ENCODE peak calls at places on chromosomes 6 and 20, in nine cellular contexts. B, L, X, I, S, Q, D, G and Z are unnamed samples.

GRCh38 chr6:167449099-167449861 is 124.4 kb downstream of the TTLL2 start:
- DNase-seq in B (no peak), L (no peak), X (no peak), I (no peak), S (no peak), Q (no peak), D (no peak), G (no peak), Z (no peak)

GRCh38 chr20:2805682-2806350 is 5.4 kb upstream of the CPXM1 start:
- DNase-seq in B (no peak), L (no peak), X (peak; percentile 50), I (no peak), S (no peak), Q (no peak), D (no peak), G (no peak), Z (no peak)

GRCh38 chr6:168862346-168862980 is 391.2 kb downstream of the THBS2 start:
- DNase-seq in B (no peak), L (no peak), X (no peak), I (no peak), S (no peak), Q (no peak), D (no peak), G (no peak), Z (no peak)

GRCh38 chr6:111750753-111751684 is 122.2 kb downstream of the FYN start:
- DNase-seq in B (no peak), L (no peak), X (no peak), I (peak; percentile 46), S (no peak), Q (peak; percentile 83), D (no peak), G (no peak), Z (no peak)

GRCh38 chr6:97064578-97064977 is 140.1 kb downstream of the KLHL32 start:
- DNase-seq in B (no peak), L (no peak), X (no peak), I (no peak), S (no peak), Q (no peak), D (no peak), G (no peak), Z (no peak)

GRCh38 chr20:54431545-54431944 is 43.8 kb upstream of the DOK5 start:
- DNase-seq in B (no peak), L (no peak), X (no peak), I (no peak), S (no peak), Q (no peak), D (no peak), G (no peak), Z (no peak)

GRCh38 chr20:63702036-63702665 is 5.6 kb downstream of the ARFRP1 start:
- DNase-seq in B (no peak), L (no peak), X (peak; percentile 75), I (no peak), S (no peak), Q (no peak), D (peak; percentile 42), G (no peak), Z (peak; percentile 74)

GRCh38 chr6:39389372-39389767 is 66.9 kb upstream of the KCNK16 start:
- DNase-seq in B (no peak), L (no peak), X (no peak), I (no peak), S (no peak), Q (peak; percentile 5), D (no peak), G (no peak), Z (no peak)

GRCh38 chr6:32194825-32195651 is 2.6 kb upstream of the GPSM3 start:
- DNase-seq in B (peak; percentile 68), L (no peak), X (peak; percentile 39), I (no peak), S (peak; percentile 38), Q (peak; percentile 55), D (peak; percentile 76), G (no peak), Z (no peak)

GRCh38 chr6:12363651-12364381 is 73.7 kb downstream of the EDN1 start:
- DNase-seq in B (no peak), L (no peak), X (peak; percentile 86), I (peak; percentile 51), S (no peak), Q (no peak), D (no peak), G (no peak), Z (no peak)

GRCh38 chr20:58210398-58210747 is 18.1 kb downstream of the ANKRD60 start:
- DNase-seq in B (no peak), L (no peak), X (no peak), I (no peak), S (no peak), Q (no peak), D (no peak), G (no peak), Z (no peak)

GRCh38 chr20:17992847-17993508 is 24.2 kb downstream of the MGME1 start:
- DNase-seq in B (no peak), L (no peak), X (no peak), I (no peak), S (no peak), Q (no peak), D (no peak), G (no peak), Z (no peak)

GRCh38 chr6:149896491-149896890 is 1.4 kb downstream of the RAET1E start:
- DNase-seq in B (peak; percentile 44), L (no peak), X (no peak), I (no peak), S (no peak), Q (peak; percentile 40), D (no peak), G (no peak), Z (no peak)

GRCh38 chr6:132892929-132893771 is 78.8 kb downstream of the RPS12 start:
- DNase-seq in B (no peak), L (no peak), X (no peak), I (no peak), S (no peak), Q (no peak), D (no peak), G (no peak), Z (no peak)

GRCh38 chr6:151773382-151773781 is 34.1 kb upstream of the ESR1 start:
- DNase-seq in B (no peak), L (no peak), X (no peak), I (no peak), S (no peak), Q (no peak), D (no peak), G (no peak), Z (no peak)

GRCh38 chr6:36033935-36034334 is 6.3 kb downstream of the MAPK14 start:
- DNase-seq in B (peak; percentile 29), L (no peak), X (no peak), I (no peak), S (no peak), Q (no peak), D (no peak), G (no peak), Z (no peak)

GRCh38 chr6:10733151-10733715 is 10.4 kb downstream of the TMEM14C start:
- DNase-seq in B (no peak), L (no peak), X (no peak), I (no peak), S (no peak), Q (no peak), D (no peak), G (no peak), Z (no peak)

GRCh38 chr6:160221423-160221822 is 37.2 kb downstream of the SLC22A2 start:
- DNase-seq in B (no peak), L (no peak), X (no peak), I (no peak), S (peak; percentile 23), Q (no peak), D (no peak), G (no peak), Z (no peak)

DNA sequence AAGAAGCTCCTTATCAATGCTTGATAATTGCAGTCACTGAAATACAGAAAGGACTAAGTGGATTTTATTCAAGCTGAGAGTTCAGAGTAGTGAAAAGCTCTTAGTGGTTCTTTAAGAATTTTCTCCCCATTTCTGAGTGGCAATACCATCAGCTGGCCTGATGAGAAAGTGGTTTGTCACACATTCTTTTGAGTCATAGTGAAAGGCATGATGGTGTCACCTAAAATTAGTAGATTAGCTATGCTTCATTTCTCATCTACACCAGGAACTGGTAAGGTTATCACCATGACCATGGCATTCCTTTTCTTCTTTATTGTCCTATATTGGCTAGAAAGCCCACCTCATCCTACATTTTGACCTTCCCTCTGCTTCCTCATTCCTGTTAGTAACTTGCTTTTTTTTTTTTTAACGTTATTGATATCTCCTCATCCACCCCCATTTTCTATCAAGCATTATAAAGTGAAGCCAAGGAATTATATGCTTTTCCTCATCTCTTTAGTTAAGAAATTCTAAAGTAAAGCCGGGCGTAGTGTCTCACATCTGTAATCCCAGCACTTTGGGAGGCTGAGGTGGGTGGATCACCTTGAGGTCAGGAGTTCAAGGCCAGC is 67.4 kb upstream of the LOC128125822 start:
- DNase-seq in B (no peak), L (no peak), X (no peak), I (peak; percentile 76), S (no peak), Q (no peak), D (no peak), G (no peak), Z (no peak)
- TF ChIP-seq CTCF in B (no peak), L (no peak), X (no peak), I (no peak), S (no peak), Q (no peak), D (no peak), G (no peak), Z (no peak)

DNA sequence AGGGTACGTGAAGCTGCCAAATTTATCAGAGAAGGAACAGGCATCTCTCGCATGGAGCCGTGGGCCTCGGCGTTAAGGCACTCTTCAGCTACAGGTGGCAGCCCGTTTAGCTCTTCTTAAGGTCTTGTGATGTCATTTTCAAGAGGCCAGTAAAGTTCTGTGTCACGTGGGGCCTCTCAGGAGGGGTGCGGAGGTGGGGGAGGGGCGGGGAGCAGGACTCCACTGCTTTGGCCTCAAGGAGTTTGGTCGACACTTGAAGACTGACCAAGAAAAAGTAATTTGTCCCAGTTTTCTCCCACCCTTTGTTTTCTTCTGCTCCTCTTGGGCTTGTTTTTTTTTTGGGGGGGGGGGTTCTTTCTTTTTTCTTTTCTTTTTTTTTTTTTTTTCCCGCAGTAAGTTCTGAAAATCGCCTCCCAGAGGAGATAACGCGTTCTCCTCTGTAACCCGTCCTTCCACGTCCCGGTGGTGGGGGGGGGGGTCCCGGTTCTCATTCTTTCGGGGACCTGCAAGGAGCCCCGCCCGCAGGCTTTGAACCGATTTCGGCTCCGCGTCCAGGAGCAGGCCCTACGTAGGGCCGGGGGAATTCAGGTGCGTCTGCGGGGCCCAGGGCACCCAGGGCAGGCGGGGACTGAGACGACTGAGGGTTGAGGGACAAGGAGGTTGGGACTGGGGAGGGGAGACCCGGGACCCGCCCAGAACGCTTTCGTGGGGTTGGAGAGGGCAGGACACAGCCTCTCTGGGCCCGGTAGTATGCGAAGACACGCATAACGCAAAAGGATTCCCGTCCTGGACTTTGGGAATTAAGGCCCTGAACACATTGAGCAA is 26.0 kb downstream of the GPX6 start:
- DNase-seq in B (peak; percentile 75), L (peak; percentile 37), X (no peak), I (peak; percentile 75), S (peak; percentile 26), Q (peak; percentile 79), D (no peak), G (no peak), Z (no peak)
- TF ChIP-seq CTCF in B (no peak), L (no peak), X (no peak), I (no peak), S (no peak), Q (no peak), D (no peak), G (no peak), Z (no peak)

GRCh38 chr20:56630086-56630493 is 984 bp downstream of the TFAP2C start:
- DNase-seq in B (peak; percentile 78), L (peak; percentile 59), X (peak; percentile 88), I (peak; percentile 39), S (peak; percentile 97), Q (peak; percentile 47), D (no peak), G (peak; percentile 88), Z (peak; percentile 94)
- TF ChIP-seq CTCF in B (peak; percentile 94), L (peak; percentile 79), X (no peak), I (no peak), S (peak; percentile 97), Q (peak; percentile 68), D (no peak), G (peak; percentile 97), Z (peak; percentile 98)

GRCh38 chr6:64040118-64040517 is 404.5 kb downstream of the PHF3 start:
- DNase-seq in B (no peak), L (no peak), X (no peak), I (no peak), S (no peak), Q (no peak), D (no peak), G (no peak), Z (no peak)
- TF ChIP-seq CTCF in B (no peak), L (no peak), X (no peak), I (no peak), S (no peak), Q (no peak), D (no peak), G (no peak), Z (no peak)